ENCODE peak calls at places on chromosomes 5 and 9, in five cellular contexts. J is stromal cell of bone marrow; G is cardiac septum; M is anterior cingulate cortex; N is activated T-helper 9 cell treated with anti-CD3 and anti-CD28 coated beads, Interleukin-2, amount 50 U/mL, for 16 hours. B is an unnamed sample.
A peak's percentile ranks its signal among the peaks of the same experiment; 100 is the strongest.

GRCh38 chr5:100407053-100407452 is 128.1 kb upstream of the FAM174A start:
- DNase-seq in J (no peak), G (no peak), N (no peak), M (no peak), B (no peak)

GRCh38 chr5:26121343-26121742 is 917.0 kb downstream of the CDH9 start:
- DNase-seq in G (no peak), M (no peak), J (no peak), N (no peak), B (no peak)

GRCh38 chr5:55218966-55219365 is 8.1 kb downstream of the MCIDAS start:
- DNase-seq in M (no peak), G (no peak), N (no peak), J (no peak), B (no peak)

GRCh38 chr5:65037845-65038815 is 269.4 kb downstream of the CWC27 start:
- DNase-seq in M (no peak), G (no peak), N (no peak), J (peak; percentile 47), B (no peak)

GRCh38 chr5:10307206-10308148 is at the start of gene CMBL:
- DNase-seq in J (no peak), M (peak; percentile 61), G (no peak), N (no peak), B (peak; percentile 75)

GRCh38 chr5:127854520-127854919 is 151.3 kb downstream of the CCDC192 start:
- DNase-seq in G (no peak), M (no peak), J (no peak), N (no peak), B (no peak)

GRCh38 chr9:134039386-134040175 is 14.3 kb downstream of the BRD3OS start:
- DNase-seq in N (no peak), M (no peak), G (no peak), J (no peak), B (no peak)

GRCh38 chr9:107874591-107875374 is 385.2 kb upstream of the KLF4 start:
- DNase-seq in G (no peak), M (no peak), N (no peak), J (peak; percentile 41), B (no peak)

GRCh38 chr5:142677212-142677611 is 8.7 kb downstream of the FGF1 start:
- DNase-seq in M (no peak), J (peak; percentile 50), N (no peak), G (no peak), B (no peak)

GRCh38 chr5:125376059-125376641 is 629.7 kb upstream of the ZNF608 start:
- DNase-seq in G (no peak), J (no peak), N (no peak), M (no peak), B (no peak)

GRCh38 chr9:13865869-13866268 is 448.1 kb downstream of the NFIB start:
- DNase-seq in J (no peak), N (no peak), M (no peak), G (no peak), B (no peak)

GRCh38 chr5:11372191-11372590 is 532.1 kb downstream of the CTNND2 start:
- DNase-seq in J (no peak), G (no peak), M (no peak), N (no peak), B (no peak)

GRCh38 chr5:33936004-33936380 is 194 bp upstream of the RXFP3 start:
- DNase-seq in J (peak; percentile 24), G (no peak), M (no peak), N (no peak), B (no peak)

GRCh38 chr5:141877478-141878185 is 578 bp downstream of the PCDH1 start:
- DNase-seq in G (no peak), J (no peak), N (no peak), M (no peak), B (peak; percentile 63)

GRCh38 chr9:87276851-87277251 is 220.8 kb upstream of the DAPK1 start:
- DNase-seq in M (no peak), N (no peak), J (no peak), G (no peak), B (no peak)

GRCh38 chr9:137482094-137482781 is 23.1 kb upstream of the NSMF start:
- DNase-seq in M (no peak), G (no peak), J (peak; percentile 61), N (no peak), B (no peak)

GRCh38 chr5:61817472-61818326 is 485.6 kb downstream of the ZSWIM6 start:
- DNase-seq in J (peak; percentile 34), G (no peak), M (peak; percentile 32), N (no peak), B (peak; percentile 59)

GRCh38 chr5:23208959-23209431 is 298.4 kb upstream of the PRDM9 start:
- DNase-seq in M (no peak), N (no peak), G (no peak), J (peak; percentile 1), B (no peak)

GRCh38 chr9:133683494-133684460 is 47.6 kb downstream of the DBH start:
- DNase-seq in M (no peak), J (no peak), N (peak; percentile 45), G (no peak), B (no peak)

GRCh38 chr9:112380771-112381181 is 868 bp downstream of the HSDL2 start:
- DNase-seq in N (no peak), G (no peak), M (no peak), J (peak; percentile 13), B (no peak)

B was measured in dorsolateral prefrontal cortex.